ENCODE peak calls at places on chromosomes 12 and 14, in ten cellular contexts. One of them, this sample, is unnamed.
A peak's percentile ranks its signal among the peaks of the same experiment; 100 is the strongest.

GRCh38 chr14:100406505-100407131 is 83.5 kb downstream of the SLC25A47 start:
- DNase-seq in right cardiac atrium: no peak
- DNase-seq in heart left ventricle: no peak
- DNase-seq in mesendoderm: no peak
- DNase-seq in suprapubic skin: no peak
- DNase-seq in cardiac muscle cell: no peak
- DNase-seq in mesenchymal stem cell: peak; percentile 29
- DNase-seq in PC-3: peak; percentile 13
- DNase-seq in astrocyte: peak; percentile 51
- DNase-seq in Panc1: no peak
- DNase-seq in this sample: no peak

GRCh38 chr14:98099527-98099926 is 1172.5 kb downstream of the BCL11B start:
- DNase-seq in right cardiac atrium: no peak
- DNase-seq in mesenchymal stem cell: no peak
- DNase-seq in mesendoderm: no peak
- DNase-seq in astrocyte: no peak
- DNase-seq in cardiac muscle cell: no peak
- DNase-seq in suprapubic skin: no peak
- DNase-seq in Panc1: no peak
- DNase-seq in PC-3: no peak
- DNase-seq in heart left ventricle: no peak
- DNase-seq in this sample: no peak

GRCh38 chr12:8075935-8076334 is 6.1 kb upstream of the NECAP1 start:
- DNase-seq in suprapubic skin: no peak
- DNase-seq in cardiac muscle cell: no peak
- DNase-seq in right cardiac atrium: no peak
- DNase-seq in mesendoderm: no peak
- DNase-seq in mesenchymal stem cell: no peak
- DNase-seq in PC-3: no peak
- DNase-seq in heart left ventricle: no peak
- DNase-seq in Panc1: no peak
- DNase-seq in astrocyte: no peak
- DNase-seq in this sample: no peak

GRCh38 chr12:58479403-58479802 is 440.9 kb downstream of the LRIG3 start:
- DNase-seq in Panc1: no peak
- DNase-seq in suprapubic skin: no peak
- DNase-seq in astrocyte: no peak
- DNase-seq in heart left ventricle: no peak
- DNase-seq in right cardiac atrium: no peak
- DNase-seq in mesenchymal stem cell: no peak
- DNase-seq in cardiac muscle cell: no peak
- DNase-seq in PC-3: no peak
- DNase-seq in mesendoderm: no peak
- DNase-seq in this sample: no peak

GRCh38 chr12:121598672-121599287 is 18.0 kb upstream of the KDM2B start:
- DNase-seq in mesenchymal stem cell: no peak
- DNase-seq in astrocyte: no peak
- DNase-seq in cardiac muscle cell: no peak
- DNase-seq in PC-3: no peak
- DNase-seq in right cardiac atrium: no peak
- DNase-seq in heart left ventricle: no peak
- DNase-seq in Panc1: no peak
- DNase-seq in suprapubic skin: no peak
- DNase-seq in mesendoderm: no peak
- DNase-seq in this sample: peak; percentile 46

GRCh38 chr14:43313719-43314118 is 1193.4 kb downstream of the FSCB start:
- DNase-seq in cardiac muscle cell: no peak
- DNase-seq in heart left ventricle: no peak
- DNase-seq in Panc1: no peak
- DNase-seq in astrocyte: no peak
- DNase-seq in PC-3: peak; percentile 63
- DNase-seq in mesenchymal stem cell: no peak
- DNase-seq in suprapubic skin: no peak
- DNase-seq in mesendoderm: no peak
- DNase-seq in right cardiac atrium: no peak
- DNase-seq in this sample: no peak

GRCh38 chr14:32129124-32129523 is 52.0 kb downstream of the ARHGAP5 start:
- DNase-seq in PC-3: peak; percentile 81
- DNase-seq in suprapubic skin: no peak
- DNase-seq in mesendoderm: no peak
- DNase-seq in Panc1: no peak
- DNase-seq in mesenchymal stem cell: no peak
- DNase-seq in heart left ventricle: no peak
- DNase-seq in cardiac muscle cell: no peak
- DNase-seq in astrocyte: peak; percentile 85
- DNase-seq in right cardiac atrium: no peak
- DNase-seq in this sample: peak; percentile 58

GRCh38 chr12:50785406-50785805 is 21.5 kb downstream of the ATF1 start:
- DNase-seq in mesendoderm: no peak
- DNase-seq in suprapubic skin: no peak
- DNase-seq in PC-3: no peak
- DNase-seq in right cardiac atrium: no peak
- DNase-seq in Panc1: no peak
- DNase-seq in heart left ventricle: no peak
- DNase-seq in cardiac muscle cell: no peak
- DNase-seq in mesenchymal stem cell: no peak
- DNase-seq in astrocyte: peak; percentile 80
- DNase-seq in this sample: no peak

GRCh38 chr14:80491131-80491530 is 279.8 kb upstream of the DIO2 start:
- DNase-seq in Panc1: no peak
- DNase-seq in suprapubic skin: no peak
- DNase-seq in mesenchymal stem cell: peak; percentile 23
- DNase-seq in astrocyte: peak; percentile 53
- DNase-seq in PC-3: no peak
- DNase-seq in heart left ventricle: peak; percentile 48
- DNase-seq in mesendoderm: peak; percentile 61
- DNase-seq in right cardiac atrium: peak; percentile 73
- DNase-seq in cardiac muscle cell: no peak
- DNase-seq in this sample: no peak

GRCh38 chr12:71353607-71354006 is 86.0 kb upstream of the LGR5 start:
- DNase-seq in cardiac muscle cell: no peak
- DNase-seq in heart left ventricle: no peak
- DNase-seq in PC-3: no peak
- DNase-seq in right cardiac atrium: no peak
- DNase-seq in astrocyte: no peak
- DNase-seq in suprapubic skin: no peak
- DNase-seq in mesenchymal stem cell: no peak
- DNase-seq in mesendoderm: no peak
- DNase-seq in Panc1: no peak
- DNase-seq in this sample: no peak

GRCh38 chr12:80282761-80283160 is 161.3 kb upstream of the PTPRQ start:
- DNase-seq in Panc1: no peak
- DNase-seq in suprapubic skin: no peak
- DNase-seq in cardiac muscle cell: no peak
- DNase-seq in mesendoderm: no peak
- DNase-seq in heart left ventricle: no peak
- DNase-seq in right cardiac atrium: no peak
- DNase-seq in PC-3: no peak
- DNase-seq in astrocyte: no peak
- DNase-seq in mesenchymal stem cell: peak; percentile 14
- DNase-seq in this sample: no peak

GRCh38 chr12:120835304-120835612 is 68.9 kb downstream of the SPPL3 start:
- DNase-seq in mesenchymal stem cell: peak; percentile 9
- DNase-seq in mesendoderm: no peak
- DNase-seq in right cardiac atrium: no peak
- DNase-seq in PC-3: no peak
- DNase-seq in cardiac muscle cell: no peak
- DNase-seq in suprapubic skin: no peak
- DNase-seq in heart left ventricle: no peak
- DNase-seq in astrocyte: no peak
- DNase-seq in Panc1: no peak
- DNase-seq in this sample: peak; percentile 49

DNA sequence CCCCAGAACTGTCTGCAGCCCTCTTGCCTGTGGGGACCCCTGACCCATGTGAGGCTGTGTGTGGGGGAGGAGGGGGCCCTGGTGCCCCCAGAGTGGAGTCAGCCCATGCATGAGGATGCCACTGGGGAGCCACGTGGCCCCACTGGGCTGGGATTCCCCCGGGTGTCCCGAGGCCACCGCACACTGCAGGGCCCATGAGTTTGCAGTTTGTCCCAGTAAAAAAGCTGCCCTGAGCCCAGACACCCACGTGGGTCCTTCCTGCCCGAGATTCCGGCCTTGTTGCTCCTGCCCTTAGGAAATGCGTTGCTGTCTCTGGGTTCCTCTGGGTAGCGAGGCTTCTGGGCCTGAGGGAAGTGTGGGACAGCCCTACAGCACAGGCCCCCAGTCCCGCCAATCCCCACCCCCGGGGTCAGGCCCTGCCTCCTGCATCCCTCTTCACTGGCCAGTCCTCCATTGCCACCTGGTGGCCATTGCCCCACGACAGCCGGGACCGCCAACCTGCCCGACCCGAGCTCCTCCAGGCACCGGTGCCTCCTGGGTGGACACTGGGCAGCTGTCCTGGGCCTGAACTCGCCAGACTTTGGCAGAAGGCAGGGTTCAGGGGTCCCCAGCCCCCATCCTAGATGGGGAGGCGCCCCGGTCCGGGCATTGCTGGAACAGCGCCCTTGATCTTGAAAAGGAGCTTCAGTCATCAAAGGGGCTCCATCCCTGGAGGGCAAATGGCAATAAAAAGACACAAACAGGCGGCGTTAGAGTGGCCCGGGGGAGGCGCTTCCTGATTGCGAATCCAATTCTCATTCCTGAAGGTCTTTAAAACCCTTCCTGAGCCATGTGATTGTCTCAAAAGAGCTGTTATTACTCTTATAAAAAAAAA is 15.6 kb upstream of the C14orf180 start:
- DNase-seq in cardiac muscle cell: peak; percentile 80
- DNase-seq in right cardiac atrium: peak; percentile 91
- DNase-seq in Panc1: peak; percentile 2
- DNase-seq in mesendoderm: peak; percentile 88
- DNase-seq in suprapubic skin: no peak
- DNase-seq in mesenchymal stem cell: peak; percentile 53
- DNase-seq in astrocyte: no peak
- DNase-seq in heart left ventricle: peak; percentile 70
- DNase-seq in PC-3: peak; percentile 73
- DNase-seq in this sample: peak; percentile 100
- H3K27me3 ChIP-seq in cardiac muscle cell: no peaks in the 10 kb centered on the region
- H3K27me3 ChIP-seq in right cardiac atrium: no peaks in the 10 kb centered on the region
- H3K27me3 ChIP-seq in Panc1: no peaks in the 10 kb centered on the region
- H3K27me3 ChIP-seq in mesendoderm: no peaks in the 10 kb centered on the region
- H3K27me3 ChIP-seq in suprapubic skin: peaks cover 87% of the 10 kb centered on the region
- H3K27me3 ChIP-seq in mesenchymal stem cell: peaks cover 69% of the 10 kb centered on the region
- H3K27me3 ChIP-seq in astrocyte: no peaks in the 10 kb centered on the region
- H3K27me3 ChIP-seq in heart left ventricle: no peaks in the 10 kb centered on the region
- H3K27me3 ChIP-seq in PC-3: peaks cover 83% of the 10 kb centered on the region
- H3K27me3 ChIP-seq in this sample: no peaks in the 10 kb centered on the region

GRCh38 chr14:69572634-69573135 is 2.0 kb downstream of the CCDC177 start:
- DNase-seq in heart left ventricle: no peak
- DNase-seq in mesenchymal stem cell: no peak
- DNase-seq in suprapubic skin: no peak
- DNase-seq in mesendoderm: no peak
- DNase-seq in right cardiac atrium: no peak
- DNase-seq in PC-3: no peak
- DNase-seq in astrocyte: no peak
- DNase-seq in cardiac muscle cell: no peak
- DNase-seq in Panc1: no peak
- DNase-seq in this sample: peak; percentile 81
- H3K27me3 ChIP-seq in heart left ventricle: peaks cover 60% of the 10 kb centered on the region
- H3K27me3 ChIP-seq in mesenchymal stem cell: peaks cover 65% of the 10 kb centered on the region
- H3K27me3 ChIP-seq in suprapubic skin: peaks cover 89% of the 10 kb centered on the region
- H3K27me3 ChIP-seq in mesendoderm: no peaks in the 10 kb centered on the region
- H3K27me3 ChIP-seq in right cardiac atrium: no peaks in the 10 kb centered on the region
- H3K27me3 ChIP-seq in PC-3: peaks cover 71% of the 10 kb centered on the region
- H3K27me3 ChIP-seq in astrocyte: peaks cover 63% of the 10 kb centered on the region
- H3K27me3 ChIP-seq in cardiac muscle cell: peaks cover 97% of the 10 kb centered on the region
- H3K27me3 ChIP-seq in Panc1: peaks cover 9% of the 10 kb centered on the region
- H3K27me3 ChIP-seq in this sample: peaks cover 86% of the 10 kb centered on the region

GRCh38 chr14:38207830-38208815 is at the start of gene SSTR1:
- DNase-seq in right cardiac atrium: peak; percentile 42
- DNase-seq in suprapubic skin: no peak
- DNase-seq in cardiac muscle cell: peak; percentile 27
- DNase-seq in astrocyte: no peak
- DNase-seq in heart left ventricle: peak; percentile 8
- DNase-seq in PC-3: no peak
- DNase-seq in mesendoderm: no peak
- DNase-seq in Panc1: no peak
- DNase-seq in mesenchymal stem cell: peak; percentile 45
- DNase-seq in this sample: peak; percentile 75

GRCh38 chr14:38205414-38205813 is 2.3 kb upstream of the SSTR1 start:
- DNase-seq in mesenchymal stem cell: no peak
- DNase-seq in right cardiac atrium: no peak
- DNase-seq in Panc1: no peak
- DNase-seq in suprapubic skin: no peak
- DNase-seq in astrocyte: no peak
- DNase-seq in cardiac muscle cell: no peak
- DNase-seq in PC-3: no peak
- DNase-seq in heart left ventricle: no peak
- DNase-seq in mesendoderm: no peak
- DNase-seq in this sample: no peak

GRCh38 chr14:38207342-38207741 is 362 bp upstream of the SSTR1 start:
- DNase-seq in mesenchymal stem cell: no peak
- DNase-seq in astrocyte: no peak
- DNase-seq in right cardiac atrium: no peak
- DNase-seq in cardiac muscle cell: no peak
- DNase-seq in heart left ventricle: no peak
- DNase-seq in mesendoderm: no peak
- DNase-seq in PC-3: no peak
- DNase-seq in Panc1: no peak
- DNase-seq in suprapubic skin: no peak
- DNase-seq in this sample: no peak

GRCh38 chr14:38205949-38206665 is 1.6 kb upstream of the SSTR1 start:
- DNase-seq in astrocyte: no peak
- DNase-seq in cardiac muscle cell: no peak
- DNase-seq in suprapubic skin: no peak
- DNase-seq in PC-3: no peak
- DNase-seq in mesendoderm: no peak
- DNase-seq in heart left ventricle: no peak
- DNase-seq in right cardiac atrium: no peak
- DNase-seq in mesenchymal stem cell: no peak
- DNase-seq in Panc1: no peak
- DNase-seq in this sample: no peak

GRCh38 chr14:38206689-38207088 is 1.0 kb upstream of the SSTR1 start:
- DNase-seq in astrocyte: no peak
- DNase-seq in cardiac muscle cell: no peak
- DNase-seq in suprapubic skin: no peak
- DNase-seq in right cardiac atrium: no peak
- DNase-seq in mesendoderm: no peak
- DNase-seq in PC-3: no peak
- DNase-seq in mesenchymal stem cell: no peak
- DNase-seq in heart left ventricle: no peak
- DNase-seq in Panc1: no peak
- DNase-seq in this sample: no peak
- H3K27me3 ChIP-seq in astrocyte: peaks cover 40% of the 10 kb centered on the region
- H3K27me3 ChIP-seq in cardiac muscle cell: peaks cover 72% of the 10 kb centered on the region
- H3K27me3 ChIP-seq in suprapubic skin: peaks cover 47% of the 10 kb centered on the region
- H3K27me3 ChIP-seq in right cardiac atrium: no peaks in the 10 kb centered on the region
- H3K27me3 ChIP-seq in mesendoderm: peaks cover 27% of the 10 kb centered on the region
- H3K27me3 ChIP-seq in PC-3: peaks cover 51% of the 10 kb centered on the region
- H3K27me3 ChIP-seq in mesenchymal stem cell: peaks cover 33% of the 10 kb centered on the region
- H3K27me3 ChIP-seq in heart left ventricle: peaks cover 38% of the 10 kb centered on the region
- H3K27me3 ChIP-seq in Panc1: peaks cover 15% of the 10 kb centered on the region
- H3K27me3 ChIP-seq in this sample: no peaks in the 10 kb centered on the region

DNA sequence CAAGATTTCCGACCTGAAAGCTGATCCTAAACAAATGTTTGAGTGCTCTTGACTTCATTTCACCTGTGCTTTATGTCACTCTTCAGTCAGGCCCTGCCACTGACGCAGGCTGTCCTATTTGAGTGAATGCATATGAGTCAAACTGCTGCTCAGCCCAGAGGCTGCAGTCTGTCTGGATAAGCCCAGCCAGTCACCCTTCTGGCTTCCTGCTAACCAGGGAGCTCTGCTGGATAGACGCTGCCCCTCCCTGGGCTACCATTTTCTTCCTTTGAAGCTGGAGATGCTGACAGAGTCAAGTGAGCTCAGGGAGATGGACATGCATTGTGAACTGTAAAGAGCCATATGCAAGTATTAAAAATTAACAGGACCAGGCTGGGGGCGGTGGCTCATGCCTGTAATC is 5.1 kb upstream of the TUNAR start:
- DNase-seq in suprapubic skin: no peak
- DNase-seq in mesenchymal stem cell: no peak
- DNase-seq in heart left ventricle: no peak
- DNase-seq in Panc1: no peak
- DNase-seq in right cardiac atrium: no peak
- DNase-seq in cardiac muscle cell: peak; percentile 41
- DNase-seq in PC-3: no peak
- DNase-seq in mesendoderm: no peak
- DNase-seq in astrocyte: no peak
- DNase-seq in this sample: no peak
- H3K27me3 ChIP-seq in suprapubic skin: peaks cover 46% of the 10 kb centered on the region
- H3K27me3 ChIP-seq in mesenchymal stem cell: peaks cover 28% of the 10 kb centered on the region
- H3K27me3 ChIP-seq in heart left ventricle: peaks cover 23% of the 10 kb centered on the region
- H3K27me3 ChIP-seq in Panc1: peaks cover 5% of the 10 kb centered on the region
- H3K27me3 ChIP-seq in right cardiac atrium: peaks cover 5% of the 10 kb centered on the region
- H3K27me3 ChIP-seq in cardiac muscle cell: peaks cover 66% of the 10 kb centered on the region
- H3K27me3 ChIP-seq in PC-3: peaks cover 27% of the 10 kb centered on the region
- H3K27me3 ChIP-seq in mesendoderm: no peaks in the 10 kb centered on the region
- H3K27me3 ChIP-seq in astrocyte: peaks cover 25% of the 10 kb centered on the region
- H3K27me3 ChIP-seq in this sample: peaks cover 2% of the 10 kb centered on the region